ENCODE peak calls at places on chromosome 10, in ten cellular contexts. Q is prostate gland; R is chondrocyte; S is trophoblast cell; C is fibroblast of pulmonary artery; I is GM20000; B is body of pancreas; W is stimulated activated CD4-positive, alpha-beta T cell treated with anti-CD3 and anti-CD28 coated beads, Interleukin-4, amount 100 ng/mL, for 48 hours; U is NCI-H1436; E is CD4-positive, alpha-beta T cell. X is an unnamed sample.

GRCh38 chr10:11639346-11639745 is 27.9 kb upstream of the USP6NL start:
- DNase-seq in Q (no peak), R (no peak), S (peak; percentile 91), C (no peak), I (no peak), B (no peak), W (no peak), U (no peak), E (no peak), X (no peak)

GRCh38 chr10:99506416-99506815 is 26.3 kb upstream of the NKX2-3 start:
- DNase-seq in Q (no peak), R (no peak), S (peak; percentile 36), C (no peak), I (no peak), B (no peak), W (no peak), U (no peak), E (no peak), X (no peak)

GRCh38 chr10:665579-666091 is 23.8 kb downstream of the DIP2C start:
- DNase-seq in Q (no peak), R (no peak), S (no peak), C (peak; percentile 90), I (no peak), B (peak; percentile 72), W (no peak), U (no peak), E (no peak), X (no peak)

GRCh38 chr10:125158528-125159485 is 1.6 kb downstream of the CTBP2 start:
- DNase-seq in Q (no peak), R (no peak), S (peak; percentile 58), C (peak; percentile 55), I (peak; percentile 77), B (peak; percentile 64), W (no peak), U (no peak), E (no peak), X (peak; percentile 22)

GRCh38 chr10:53140516-53140915 is 367.9 kb upstream of the MBL2 start:
- DNase-seq in Q (no peak), R (no peak), S (peak; percentile 98), C (peak; percentile 28), I (no peak), B (no peak), W (no peak), U (no peak), E (no peak), X (no peak)

GRCh38 chr10:119217401-119217800 is 10.0 kb downstream of the GRK5 start:
- DNase-seq in Q (no peak), R (no peak), S (no peak), C (no peak), I (no peak), B (no peak), W (no peak), U (no peak), E (no peak), X (no peak)

GRCh38 chr10:17652585-17652984 is 8.6 kb downstream of the STAM start:
- DNase-seq in Q (no peak), R (no peak), S (no peak), C (no peak), I (no peak), B (no peak), W (no peak), U (no peak), E (no peak), X (no peak)

GRCh38 chr10:35387768-35388167 is 51.5 kb downstream of the CCNY start:
- DNase-seq in Q (no peak), R (no peak), S (peak; percentile 31), C (peak; percentile 88), I (no peak), B (no peak), W (no peak), U (no peak), E (no peak), X (no peak)

GRCh38 chr10:21756707-21757600 is 222.9 kb downstream of the MLLT10 start:
- DNase-seq in Q (no peak), R (no peak), S (peak; percentile 57), C (no peak), I (no peak), B (no peak), W (no peak), U (no peak), E (no peak), X (no peak)

GRCh38 chr10:132404169-132404880 is 7.3 kb downstream of the PWWP2B start:
- DNase-seq in Q (no peak), R (no peak), S (peak; percentile 94), C (no peak), I (no peak), B (peak; percentile 41), W (no peak), U (no peak), E (no peak), X (no peak)

GRCh38 chr10:67086324-67087139 is 160.7 kb downstream of the LRRTM3 start:
- DNase-seq in Q (no peak), R (no peak), S (no peak), C (no peak), I (no peak), B (no peak), W (no peak), U (no peak), E (no peak), X (peak; percentile 16)

GRCh38 chr10:132516771-132517725 is 20.5 kb upstream of the INPP5A start:
- DNase-seq in Q (peak; percentile 63), R (peak; percentile 96), S (peak; percentile 83), C (peak; percentile 96), I (peak; percentile 26), B (peak; percentile 90), W (no peak), U (no peak), E (no peak), X (peak; percentile 56)

GRCh38 chr10:79274279-79275104 is 72.8 kb upstream of the PPIF start:
- DNase-seq in Q (peak; percentile 51), R (no peak), S (peak; percentile 94), C (peak; percentile 23), I (no peak), B (peak; percentile 74), W (no peak), U (no peak), E (no peak), X (no peak)

GRCh38 chr10:102001435-102002068 is 54.4 kb downstream of the ARMH3 start:
- DNase-seq in Q (no peak), R (no peak), S (peak; percentile 11), C (no peak), I (peak; percentile 53), B (no peak), W (no peak), U (no peak), E (no peak), X (no peak)

GRCh38 chr10:133555521-133555920 is 9.9 kb downstream of the SYCE1 start:
- DNase-seq in Q (no peak), R (no peak), S (no peak), C (no peak), I (no peak), B (no peak), W (no peak), U (no peak), E (no peak), X (no peak)

GRCh38 chr10:107059872-107060271 is 104.6 kb downstream of the SORCS1 start:
- DNase-seq in Q (no peak), R (no peak), S (no peak), C (no peak), I (no peak), B (no peak), W (no peak), U (no peak), E (no peak), X (no peak)

GRCh38 chr10:970311-971149 is 17.7 kb upstream of the GTPBP4 start:
- DNase-seq in Q (no peak), R (no peak), S (no peak), C (no peak), I (no peak), B (peak; percentile 43), W (no peak), U (no peak), E (no peak), X (no peak)

GRCh38 chr10:24039897-24040296 is 169.0 kb upstream of the KIAA1217 start:
- DNase-seq in Q (no peak), R (no peak), S (no peak), C (no peak), I (no peak), B (peak; percentile 89), W (no peak), U (no peak), E (no peak), X (no peak)

GRCh38 chr10:95295031-95295755 is 4.4 kb upstream of the PDLIM1 start:
- DNase-seq in Q (peak; percentile 50), R (no peak), S (peak; percentile 77), C (peak; percentile 60), I (peak; percentile 84), B (peak; percentile 67), W (peak; percentile 20), U (peak; percentile 62), E (peak; percentile 3), X (peak; percentile 83)

GRCh38 chr10:113924171-113924570 is 69.7 kb downstream of the NHLRC2 start:
- DNase-seq in Q (no peak), R (no peak), S (no peak), C (no peak), I (no peak), B (no peak), W (no peak), U (no peak), E (no peak), X (no peak)

GRCh38 chr10:29555091-29555745 is 79.6 kb downstream of the SVIL start:
- DNase-seq in Q (no peak), R (no peak), S (no peak), C (no peak), I (no peak), B (no peak), W (no peak), U (no peak), E (no peak), X (no peak)

GRCh38 chr10:45179716-45180115 is 135.7 kb downstream of the OR13A1 start:
- DNase-seq in Q (no peak), R (no peak), S (no peak), C (peak; percentile 20), I (no peak), B (no peak), W (no peak), U (no peak), E (no peak), X (no peak)

GRCh38 chr10:113310317-113310716 is 242.5 kb upstream of the HABP2 start:
- DNase-seq in Q (no peak), R (no peak), S (no peak), C (no peak), I (no peak), B (no peak), W (no peak), U (no peak), E (no peak), X (no peak)